ENCODE peak calls at places on chromosomes 13 and 19, in nine cellular contexts. X, F, H, N, Q, A, M, Z and R are unnamed samples.

GRCh38 chr13:30744056-30744684 is 8.8 kb downstream of the ALOX5AP start:
- DNase-seq in Q (peak; percentile 36), A (peak; percentile 36), M (no peak), Z (no peak), N (no peak), H (no peak), X (no peak), F (peak; percentile 54), R (peak; percentile 95)

GRCh38 chr13:32491028-32491427 is 47.6 kb downstream of the N4BP2L2 start:
- DNase-seq in M (no peak), F (no peak), H (no peak), Q (no peak), N (no peak), A (no peak), X (no peak), Z (no peak), R (no peak)

GRCh38 chr19:15300533-15301194 is 31.7 kb downstream of the BRD4 start:
- DNase-seq in M (no peak), N (no peak), A (no peak), H (peak; percentile 71), Z (no peak), Q (peak; percentile 50), X (no peak), F (peak; percentile 93), R (no peak)

GRCh38 chr19:13705201-13705600 is 59.1 kb upstream of the MRI1 start:
- DNase-seq in A (no peak), H (no peak), Z (no peak), F (no peak), M (no peak), Q (no peak), X (no peak), N (no peak), R (no peak)

GRCh38 chr19:927044-927706 is 1.3 kb downstream of the ARID3A start:
- DNase-seq in F (peak; percentile 61), X (peak; percentile 78), M (peak; percentile 71), Z (peak; percentile 82), A (no peak), H (no peak), N (peak; percentile 64), Q (no peak), R (no peak)

GRCh38 chr19:4597975-4598671 is 38.6 kb upstream of the SEMA6B start:
- DNase-seq in A (no peak), N (no peak), F (no peak), Q (peak; percentile 67), X (peak; percentile 86), H (no peak), M (no peak), Z (no peak), R (no peak)

GRCh38 chr13:80556291-80556690 is 215.4 kb upstream of the SPRY2 start:
- DNase-seq in X (no peak), Q (peak; percentile 8), M (no peak), Z (no peak), F (no peak), A (peak; percentile 30), N (no peak), H (no peak), R (no peak)

GRCh38 chr13:41407380-41407779 is 50.0 kb upstream of the RGCC start:
- DNase-seq in H (no peak), X (no peak), M (no peak), A (no peak), F (peak; percentile 35), Q (peak; percentile 50), Z (no peak), N (no peak), R (no peak)

GRCh38 chr13:97403893-97404683 is 29.9 kb upstream of the RAP2A start:
- DNase-seq in H (no peak), M (no peak), Z (no peak), Q (no peak), N (no peak), F (peak; percentile 12), X (no peak), A (no peak), R (no peak)

GRCh38 chr13:94858856-94859811 is 146.8 kb upstream of the SOX21 start:
- DNase-seq in Q (no peak), Z (peak; percentile 44), F (no peak), A (peak; percentile 97), M (peak; percentile 46), H (no peak), N (peak; percentile 67), X (no peak), R (no peak)

GRCh38 chr13:110329798-110330461 is 22.8 kb downstream of the COL4A2 start:
- DNase-seq in F (peak; percentile 59), A (no peak), Q (no peak), N (no peak), Z (no peak), H (no peak), X (no peak), M (no peak), R (no peak)

GRCh38 chr13:98446234-98446621 is 130.7 kb downstream of the STK24 start:
- DNase-seq in Q (no peak), M (no peak), N (no peak), X (no peak), A (no peak), H (no peak), Z (no peak), F (no peak), R (no peak)

DNA sequence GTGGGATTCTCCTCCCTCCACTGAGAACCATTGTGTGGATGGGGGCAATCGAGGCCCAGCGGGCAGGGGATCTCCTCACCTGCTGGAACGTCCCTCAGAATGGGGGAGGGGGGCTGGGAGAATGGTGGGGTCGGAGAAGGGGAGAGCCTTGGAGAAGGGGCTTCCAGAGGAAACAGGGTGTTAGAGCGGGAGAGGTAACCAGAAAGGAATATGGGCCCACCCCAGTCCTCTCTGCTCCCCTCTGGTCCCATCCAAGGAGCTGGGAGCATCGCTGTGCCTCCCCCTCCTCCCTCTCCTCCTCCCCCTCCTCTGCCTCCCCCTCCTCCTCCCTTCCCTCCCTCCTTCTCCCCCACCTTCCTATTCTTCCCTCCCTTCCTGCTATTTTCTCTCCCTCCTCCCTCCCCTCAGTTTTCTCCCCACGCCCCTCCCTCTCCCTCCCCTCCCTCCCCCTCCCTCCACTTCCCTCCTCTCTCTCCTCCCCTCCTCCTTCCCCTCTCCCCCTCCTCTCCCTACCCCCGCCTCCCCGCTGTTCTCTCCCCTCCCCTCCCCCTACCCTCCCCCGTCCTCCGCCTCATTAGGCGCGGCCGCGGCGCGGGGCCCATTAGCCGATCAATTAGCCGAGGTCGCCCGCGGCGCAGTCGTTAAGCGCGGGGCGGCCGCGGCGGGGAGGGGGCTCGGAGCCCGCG is 15.5 kb downstream of the TLE5 start:
- DNase-seq in A (no peak), N (no peak), M (peak; percentile 39), X (peak; percentile 77), Z (no peak), F (no peak), H (no peak), Q (no peak), R (no peak)
- H3K4me3 ChIP-seq in A (peak overlapping the region; percentile 29), N (peak overlapping the region; percentile 65), M (peak overlapping the region; percentile 32), X (peak overlapping the region; percentile 54), Z (peak overlapping the region; percentile 56), F (no peak overlapping the region), H (no peak overlapping the region), Q (no peak overlapping the region), R (no peak overlapping the region)

GRCh38 chr19:17329061-17329767 is 5.4 kb downstream of the ANO8 start:
- DNase-seq in N (no peak), Q (no peak), X (no peak), A (no peak), Z (no peak), M (no peak), H (no peak), F (no peak), R (no peak)

GRCh38 chr19:17327068-17327653 is 7.5 kb downstream of the ANO8 start:
- DNase-seq in Q (no peak), X (no peak), A (no peak), M (no peak), Z (no peak), H (no peak), N (no peak), F (no peak), R (no peak)

GRCh38 chr19:17326595-17326966 is 8.1 kb downstream of the ANO8 start:
- DNase-seq in M (no peak), H (no peak), A (no peak), F (no peak), N (no peak), X (no peak), Q (peak; percentile 67), Z (no peak), R (no peak)

GRCh38 chr19:17328517-17329060 is 6.1 kb downstream of the ANO8 start:
- DNase-seq in F (no peak), H (no peak), Z (no peak), A (no peak), X (no peak), Q (no peak), N (no peak), M (no peak), R (no peak)

DNA sequence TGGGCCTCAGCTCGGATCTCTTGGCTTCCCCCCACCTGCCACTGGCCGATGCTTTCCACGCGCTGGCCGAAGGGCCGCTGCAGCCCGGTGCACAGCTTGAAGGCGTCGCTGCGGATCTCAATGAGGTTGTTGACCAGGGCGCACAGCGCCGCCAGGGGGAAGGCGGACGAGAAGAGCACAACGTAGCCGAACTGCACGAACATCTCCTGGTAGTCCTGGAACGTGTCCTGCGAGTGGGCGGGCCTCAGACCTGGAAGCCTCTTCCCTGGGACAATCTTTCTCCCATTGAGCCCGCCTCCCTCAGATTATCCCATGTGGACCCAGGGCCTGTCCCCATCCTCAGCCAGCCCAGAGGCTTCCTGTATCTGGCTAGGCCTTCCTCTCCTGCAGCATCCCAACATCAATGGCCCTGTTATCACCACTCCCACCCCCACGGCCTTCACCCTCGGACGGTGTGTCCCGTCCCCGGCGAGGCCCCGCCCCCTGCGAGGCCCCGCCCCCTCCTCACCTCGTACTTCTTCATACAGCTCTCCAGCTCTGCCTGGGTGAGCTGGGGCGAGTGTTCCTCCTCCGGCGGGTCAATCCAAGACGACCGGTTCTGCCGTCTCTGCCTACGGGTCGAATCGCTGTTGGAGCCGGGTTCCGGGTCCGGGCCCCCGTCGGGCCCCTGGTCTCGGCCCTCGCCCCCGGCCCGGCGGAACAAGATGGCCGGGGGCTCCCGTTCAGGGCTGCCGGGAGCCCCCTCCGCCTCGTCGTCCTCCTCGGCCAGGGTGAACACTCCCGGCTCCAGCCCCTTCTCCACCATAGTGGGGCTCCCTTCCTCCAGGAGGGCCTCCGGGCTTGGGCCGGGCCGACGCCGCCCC is 6.8 kb downstream of the ANO8 start:
- DNase-seq in H (no peak), X (peak; percentile 85), Q (peak; percentile 91), M (no peak), A (peak; percentile 52), F (no peak), N (no peak), Z (no peak), R (no peak)
- TF ChIP-seq CTCF in H (peak; percentile 11), X (no peak), Q (peak; percentile 71), M (no peak), A (peak; percentile 61), F (no peak), N (no peak), Z (no peak), R (no peak)

DNA sequence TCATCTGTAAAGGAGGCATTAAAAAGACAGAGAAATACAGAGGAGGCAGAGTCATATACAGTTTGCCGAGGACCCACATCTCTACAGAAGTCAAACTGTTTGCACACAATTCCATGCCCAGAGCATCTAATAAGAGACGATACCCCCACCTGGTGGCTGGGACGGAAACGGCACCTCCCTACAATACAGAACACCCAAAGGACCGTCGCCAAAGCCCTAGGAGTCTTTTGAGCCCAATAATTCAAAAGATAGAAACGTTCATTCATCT is 703 bp upstream of the PLEKHG2 start:
- DNase-seq in Q (peak; percentile 90), Z (peak; percentile 89), A (peak; percentile 93), X (peak; percentile 80), M (peak; percentile 99), F (peak; percentile 96), H (peak; percentile 86), N (peak; percentile 93), R (peak; percentile 87)
- H3K4me3 ChIP-seq in Q (peak overlapping the region; percentile 41), Z (peak overlapping the region; percentile 97), A (peak overlapping the region; percentile 9), X (peak overlapping the region; percentile 66), M (peak overlapping the region; percentile 81), F (peak overlapping the region; percentile 8), H (peak overlapping the region; percentile 46), N (peak overlapping the region; percentile 87), R (peak overlapping the region; percentile 24)

GRCh38 chr19:23436318-23436717 is 41.0 kb upstream of the ZNF91 start:
- DNase-seq in H (no peak), Z (no peak), M (no peak), F (no peak), A (no peak), Q (no peak), X (no peak), N (no peak), R (no peak)
- TF ChIP-seq CTCF in H (peak; percentile 30), Z (no peak), M (no peak), F (peak; percentile 35), A (no peak), Q (peak; percentile 30), X (peak; percentile 17), N (peak; percentile 34), R (peak; percentile 42)